ENCODE peak calls at places on chromosomes 5 and 9, in five cellular contexts. One of them, this sample, is unnamed.

GRCh38 chr9:111866976-111867375 is 29.6 kb upstream of the UGCG start:
- DNase-seq in pancreas: no peak
- DNase-seq in stromal cell of bone marrow: no peak
- DNase-seq in fibroblast of lung: peak
- DNase-seq in CD4-positive, alpha-beta T cell: no peak
- DNase-seq in this sample: no peak

GRCh38 chr9:72932669-72933068 is 20.2 kb downstream of the ALDH1A1 start:
- DNase-seq in stromal cell of bone marrow: no peak
- DNase-seq in pancreas: no peak
- DNase-seq in fibroblast of lung: no peak
- DNase-seq in CD4-positive, alpha-beta T cell: no peak
- DNase-seq in this sample: no peak

GRCh38 chr9:111621895-111622480 is 9.1 kb upstream of the DNAJC25 start:
- DNase-seq in CD4-positive, alpha-beta T cell: no peak
- DNase-seq in fibroblast of lung: peak
- DNase-seq in pancreas: no peak
- DNase-seq in stromal cell of bone marrow: no peak
- DNase-seq in this sample: no peak

GRCh38 chr9:118882674-118883073 is 486.6 kb downstream of the BRINP1 start:
- DNase-seq in fibroblast of lung: peak
- DNase-seq in stromal cell of bone marrow: no peak
- DNase-seq in pancreas: no peak
- DNase-seq in CD4-positive, alpha-beta T cell: no peak
- DNase-seq in this sample: peak

GRCh38 chr5:27947088-27947487 is 908.7 kb upstream of the CDH9 start:
- DNase-seq in pancreas: no peak
- DNase-seq in CD4-positive, alpha-beta T cell: no peak
- DNase-seq in fibroblast of lung: peak
- DNase-seq in stromal cell of bone marrow: no peak
- DNase-seq in this sample: no peak

GRCh38 chr9:88741335-88741734 is 206.4 kb downstream of the NXNL2 start:
- DNase-seq in fibroblast of lung: no peak
- DNase-seq in pancreas: no peak
- DNase-seq in stromal cell of bone marrow: no peak
- DNase-seq in CD4-positive, alpha-beta T cell: no peak
- DNase-seq in this sample: no peak

GRCh38 chr5:23631283-23632045 is 124.1 kb downstream of the PRDM9 start:
- DNase-seq in stromal cell of bone marrow: peak
- DNase-seq in CD4-positive, alpha-beta T cell: no peak
- DNase-seq in fibroblast of lung: peak
- DNase-seq in pancreas: no peak
- DNase-seq in this sample: no peak

GRCh38 chr5:135426102-135427082 is 20.8 kb downstream of the DCANP1 start:
- DNase-seq in stromal cell of bone marrow: peak
- DNase-seq in CD4-positive, alpha-beta T cell: no peak
- DNase-seq in fibroblast of lung: peak
- DNase-seq in pancreas: no peak
- DNase-seq in this sample: no peak

GRCh38 chr5:120502531-120502930 is 38.4 kb downstream of the PRR16 start:
- DNase-seq in pancreas: no peak
- DNase-seq in stromal cell of bone marrow: no peak
- DNase-seq in fibroblast of lung: no peak
- DNase-seq in CD4-positive, alpha-beta T cell: no peak
- DNase-seq in this sample: no peak

GRCh38 chr9:121367651-121368510 is 2.2 kb downstream of the STOM start:
- DNase-seq in CD4-positive, alpha-beta T cell: no peak
- DNase-seq in pancreas: no peak
- DNase-seq in stromal cell of bone marrow: no peak
- DNase-seq in fibroblast of lung: no peak
- DNase-seq in this sample: no peak

GRCh38 chr5:40812125-40812524 is 14.0 kb upstream of the PRKAA1 start:
- DNase-seq in pancreas: no peak
- DNase-seq in CD4-positive, alpha-beta T cell: no peak
- DNase-seq in fibroblast of lung: no peak
- DNase-seq in stromal cell of bone marrow: no peak
- DNase-seq in this sample: no peak

GRCh38 chr5:92927291-92927778 is 653.7 kb downstream of the NR2F1-AS1 start:
- DNase-seq in fibroblast of lung: peak
- DNase-seq in CD4-positive, alpha-beta T cell: no peak
- DNase-seq in stromal cell of bone marrow: no peak
- DNase-seq in pancreas: no peak
- DNase-seq in this sample: no peak

GRCh38 chr5:122121782-122122465 is 7.4 kb upstream of the ZNF474 start:
- DNase-seq in CD4-positive, alpha-beta T cell: no peak
- DNase-seq in stromal cell of bone marrow: no peak
- DNase-seq in fibroblast of lung: peak
- DNase-seq in pancreas: no peak
- DNase-seq in this sample: no peak

GRCh38 chr9:137374131-137374845 is 48.7 kb downstream of the EXD3 start:
- DNase-seq in stromal cell of bone marrow: no peak
- DNase-seq in pancreas: no peak
- DNase-seq in CD4-positive, alpha-beta T cell: no peak
- DNase-seq in fibroblast of lung: no peak
- DNase-seq in this sample: no peak

GRCh38 chr5:106376522-106376921 is 1294.2 kb downstream of the EFNA5 start:
- DNase-seq in pancreas: no peak
- DNase-seq in fibroblast of lung: peak
- DNase-seq in CD4-positive, alpha-beta T cell: no peak
- DNase-seq in stromal cell of bone marrow: peak
- DNase-seq in this sample: no peak

GRCh38 chr9:78592866-78593265 is 295.9 kb downstream of the PSAT1 start:
- DNase-seq in fibroblast of lung: peak
- DNase-seq in pancreas: no peak
- DNase-seq in stromal cell of bone marrow: peak
- DNase-seq in CD4-positive, alpha-beta T cell: no peak
- DNase-seq in this sample: peak

GRCh38 chr5:56766926-56767325 is 48.4 kb upstream of the MAP3K1 start:
- DNase-seq in CD4-positive, alpha-beta T cell: no peak
- DNase-seq in stromal cell of bone marrow: no peak
- DNase-seq in fibroblast of lung: no peak
- DNase-seq in pancreas: no peak
- DNase-seq in this sample: no peak

GRCh38 chr9:97840521-97840920 is 12.5 kb upstream of the FOXE1 start:
- DNase-seq in fibroblast of lung: peak
- DNase-seq in CD4-positive, alpha-beta T cell: no peak
- DNase-seq in stromal cell of bone marrow: no peak
- DNase-seq in pancreas: no peak
- DNase-seq in this sample: no peak

GRCh38 chr5:132437604-132438275 is 52.8 kb downstream of the IRF1 start:
- DNase-seq in fibroblast of lung: peak
- DNase-seq in stromal cell of bone marrow: peak
- DNase-seq in pancreas: no peak
- DNase-seq in CD4-positive, alpha-beta T cell: peak
- DNase-seq in this sample: peak

GRCh38 chr9:87181670-87182069 is 234.4 kb upstream of the GAS1 start:
- DNase-seq in stromal cell of bone marrow: no peak
- DNase-seq in CD4-positive, alpha-beta T cell: no peak
- DNase-seq in pancreas: no peak
- DNase-seq in fibroblast of lung: no peak
- DNase-seq in this sample: no peak